ENCODE peak calls at places on chromosomes 5 and 9, in five cellular contexts. H, L, Y, T and B are unnamed samples.

GRCh38 chr9:35406183-35406959 is 83.5 kb upstream of the RUSC2 start:
- DNase-seq in H (no peak), L (no peak), Y (no peak), T (peak), B (no peak)

GRCh38 chr9:133262226-133262625 is 12.8 kb downstream of the ABO start:
- DNase-seq in H (no peak), L (no peak), Y (no peak), T (no peak), B (no peak)

GRCh38 chr5:92518318-92518913 is 1062.6 kb downstream of the NR2F1-AS1 start:
- DNase-seq in H (peak), L (peak), Y (no peak), T (no peak), B (no peak)

GRCh38 chr5:98816574-98817222 is 43.2 kb downstream of the RGMB start:
- DNase-seq in H (no peak), L (no peak), Y (no peak), T (no peak), B (no peak)

GRCh38 chr9:8850916-8851315 is 1051.3 kb upstream of the DMAC1 start:
- DNase-seq in H (no peak), L (no peak), Y (no peak), T (no peak), B (no peak)

GRCh38 chr5:69368458-69369368 is 607 bp downstream of the AK6 start:
- DNase-seq in H (peak), L (peak), Y (no peak), T (no peak), B (no peak)

GRCh38 chr5:140423609-140424008 is 22.0 kb downstream of the ANKHD1 start:
- DNase-seq in H (no peak), L (no peak), Y (no peak), T (no peak), B (no peak)

GRCh38 chr9:136820947-136821332 is 13.2 kb downstream of the RABL6 start:
- DNase-seq in H (no peak), L (no peak), Y (no peak), T (no peak), B (no peak)

GRCh38 chr5:58318468-58318867 is 141.4 kb downstream of the PLK2 start:
- DNase-seq in H (no peak), L (no peak), Y (no peak), T (no peak), B (no peak)

GRCh38 chr5:153965102-153965645 is 73.5 kb downstream of the FAM114A2 start:
- DNase-seq in H (peak), L (peak), Y (no peak), T (no peak), B (no peak)

GRCh38 chr9:135711411-135711810 is 9.4 kb downstream of the KCNT1 start:
- DNase-seq in H (peak), L (no peak), Y (no peak), T (no peak), B (no peak)

GRCh38 chr5:150541895-150542294 is 34.0 kb downstream of the NDST1 start:
- DNase-seq in H (no peak), L (no peak), Y (no peak), T (no peak), B (no peak)

GRCh38 chr9:18568969-18569368 is 95.0 kb downstream of the ADAMTSL1 start:
- DNase-seq in H (no peak), L (peak), Y (no peak), T (no peak), B (no peak)

GRCh38 chr5:151556808-151557207 is 34.3 kb downstream of the FAT2 start:
- DNase-seq in H (peak), L (no peak), Y (no peak), T (no peak), B (no peak)

GRCh38 chr9:93860694-93861658 is 94.2 kb downstream of the BARX1 start:
- DNase-seq in H (no peak), L (no peak), Y (peak), T (no peak), B (no peak)

GRCh38 chr5:174572591-174572990 is 151.8 kb upstream of the MSX2 start:
- DNase-seq in H (no peak), L (no peak), Y (no peak), T (no peak), B (no peak)

GRCh38 chr5:170631471-170632195 is 127.8 kb downstream of the KCNIP1 start:
- DNase-seq in H (no peak), L (peak), Y (no peak), T (no peak), B (peak)

GRCh38 chr5:174097486-174098185 is 52.1 kb downstream of the NSG2 start:
- DNase-seq in H (no peak), L (peak), Y (no peak), T (no peak), B (no peak)

GRCh38 chr5:87803352-87803751 is 390.6 kb upstream of the CCNH start:
- DNase-seq in H (no peak), L (no peak), Y (no peak), T (no peak), B (no peak)

GRCh38 chr9:77820293-77820954 is 172.3 kb upstream of the GNA14 start:
- DNase-seq in H (no peak), L (peak), Y (no peak), T (no peak), B (no peak)

GRCh38 chr5:1814183-1815020 is 13.2 kb downstream of the NDUFS6 start:
- DNase-seq in H (no peak), L (no peak), Y (no peak), T (no peak), B (no peak)

GRCh38 chr9:131398204-131398603 is 4.3 kb downstream of the PRRC2B start:
- DNase-seq in H (no peak), L (no peak), Y (no peak), T (no peak), B (no peak)

GRCh38 chr9:77063645-77064285 is 44.3 kb downstream of the FOXB2 start:
- DNase-seq in H (no peak), L (peak), Y (no peak), T (no peak), B (no peak)

GRCh38 chr9:111728617-111729366 is 65.9 kb downstream of the SHOC1 start:
- DNase-seq in H (no peak), L (peak), Y (no peak), T (no peak), B (no peak)

GRCh38 chr9:35680331-35681105 is 6.8 kb downstream of the CA9 start:
- DNase-seq in H (peak), L (peak), Y (no peak), T (no peak), B (no peak)

GRCh38 chr5:13248236-13248635 is 696.3 kb downstream of the DNAH5 start:
- DNase-seq in H (no peak), L (no peak), Y (no peak), T (no peak), B (no peak)

GRCh38 chr9:124743686-124744348 is 27.3 kb downstream of the NR6A1 start:
- DNase-seq in H (no peak), L (no peak), Y (no peak), T (no peak), B (no peak)

GRCh38 chr9:22065431-22065830 is 56.3 kb upstream of the CDKN2B start:
- DNase-seq in H (no peak), L (no peak), Y (no peak), T (no peak), B (no peak)

GRCh38 chr5:1748845-1749244 is 50.8 kb downstream of the MRPL36 start:
- DNase-seq in H (no peak), L (no peak), Y (no peak), T (no peak), B (peak)

GRCh38 chr5:74194196-74194595 is 446.3 kb downstream of the ENC1 start:
- DNase-seq in H (no peak), L (no peak), Y (no peak), T (no peak), B (no peak)

GRCh38 chr9:124290743-124291554 is 33.2 kb downstream of the NEK6 start:
- DNase-seq in H (peak), L (no peak), Y (no peak), T (no peak), B (no peak)

GRCh38 chr5:111779260-111780254 is 22.6 kb upstream of the NREP start:
- DNase-seq in H (peak), L (peak), Y (no peak), T (no peak), B (no peak)

GRCh38 chr5:132013711-132014110 is 2.3 kb upstream of the ACSL6 start:
- DNase-seq in H (no peak), L (no peak), Y (peak), T (no peak), B (peak)

GRCh38 chr5:74179183-74179582 is 461.3 kb downstream of the ENC1 start:
- DNase-seq in H (no peak), L (peak), Y (no peak), T (no peak), B (no peak)

GRCh38 chr5:105836263-105836662 is 1834.5 kb downstream of the EFNA5 start:
- DNase-seq in H (no peak), L (no peak), Y (no peak), T (no peak), B (no peak)

GRCh38 chr5:176152191-176152932 is 85.9 kb upstream of the SIMC1 start:
- DNase-seq in H (no peak), L (no peak), Y (no peak), T (no peak), B (no peak)

GRCh38 chr5:170195876-170196275 is 36.9 kb upstream of the C5orf58 start:
- DNase-seq in H (no peak), L (no peak), Y (no peak), T (no peak), B (no peak)

GRCh38 chr5:111043712-111044506 is 27.6 kb upstream of the TSLP start:
- DNase-seq in H (no peak), L (no peak), Y (no peak), T (no peak), B (no peak)

GRCh38 chr9:19637084-19637483 is 151.8 kb downstream of the SLC24A2 start:
- DNase-seq in H (no peak), L (no peak), Y (no peak), T (no peak), B (no peak)